ENCODE peak calls at places on chromosomes 13 and 19, in seven cellular contexts. One of them, this sample, is unnamed.

GRCh38 chr19:48121909-48122371 is 11.3 kb upstream of the PLA2G4C start:
- DNase-seq in left ventricle myocardium inferior: no peak
- DNase-seq in psoas muscle: no peak
- DNase-seq in mesothelial cell of epicardium: no peak
- DNase-seq in fibroblast of the aortic adventitia: no peak
- DNase-seq in HFFc6: peak; percentile 40
- DNase-seq in IMR-90: no peak
- DNase-seq in this sample: no peak

GRCh38 chr13:112447761-112448603 is 71.8 kb downstream of the SPACA7 start:
- DNase-seq in fibroblast of the aortic adventitia: no peak
- DNase-seq in mesothelial cell of epicardium: no peak
- DNase-seq in IMR-90: no peak
- DNase-seq in psoas muscle: no peak
- DNase-seq in left ventricle myocardium inferior: no peak
- DNase-seq in HFFc6: no peak
- DNase-seq in this sample: no peak

GRCh38 chr13:44243198-44243852 is 130.3 kb upstream of the SERP2 start:
- DNase-seq in mesothelial cell of epicardium: no peak
- DNase-seq in HFFc6: peak; percentile 3
- DNase-seq in left ventricle myocardium inferior: no peak
- DNase-seq in psoas muscle: peak; percentile 43
- DNase-seq in fibroblast of the aortic adventitia: peak; percentile 57
- DNase-seq in IMR-90: peak; percentile 74
- DNase-seq in this sample: no peak

GRCh38 chr13:48500652-48501197 is 32.2 kb downstream of the RCBTB2 start:
- DNase-seq in left ventricle myocardium inferior: no peak
- DNase-seq in IMR-90: peak; percentile 96
- DNase-seq in psoas muscle: no peak
- DNase-seq in fibroblast of the aortic adventitia: peak; percentile 80
- DNase-seq in mesothelial cell of epicardium: no peak
- DNase-seq in HFFc6: peak; percentile 80
- DNase-seq in this sample: no peak

GRCh38 chr13:95553614-95554385 is 1.3 kb downstream of the CLDN10 start:
- DNase-seq in left ventricle myocardium inferior: no peak
- DNase-seq in mesothelial cell of epicardium: peak; percentile 42
- DNase-seq in HFFc6: no peak
- DNase-seq in IMR-90: no peak
- DNase-seq in psoas muscle: no peak
- DNase-seq in fibroblast of the aortic adventitia: no peak
- DNase-seq in this sample: peak; percentile 36

GRCh38 chr19:58229255-58229639 is 533 bp downstream of the ZNF544 start:
- DNase-seq in left ventricle myocardium inferior: no peak
- DNase-seq in HFFc6: peak; percentile 16
- DNase-seq in mesothelial cell of epicardium: no peak
- DNase-seq in IMR-90: peak; percentile 12
- DNase-seq in fibroblast of the aortic adventitia: peak; percentile 7
- DNase-seq in psoas muscle: no peak
- DNase-seq in this sample: peak; percentile 40

GRCh38 chr19:36213793-36214387 is 575 bp downstream of the ZNF565 start:
- DNase-seq in fibroblast of the aortic adventitia: no peak
- DNase-seq in IMR-90: peak; percentile 45
- DNase-seq in psoas muscle: no peak
- DNase-seq in mesothelial cell of epicardium: peak; percentile 38
- DNase-seq in HFFc6: peak; percentile 24
- DNase-seq in left ventricle myocardium inferior: no peak
- DNase-seq in this sample: no peak

GRCh38 chr13:106530907-106531520 is 4.4 kb downstream of the EFNB2 start:
- DNase-seq in left ventricle myocardium inferior: no peak
- DNase-seq in psoas muscle: no peak
- DNase-seq in IMR-90: no peak
- DNase-seq in fibroblast of the aortic adventitia: no peak
- DNase-seq in mesothelial cell of epicardium: no peak
- DNase-seq in HFFc6: no peak
- DNase-seq in this sample: no peak

GRCh38 chr19:9640956-9641355 is 19.9 kb upstream of the ZNF561 start:
- DNase-seq in left ventricle myocardium inferior: no peak
- DNase-seq in psoas muscle: no peak
- DNase-seq in IMR-90: no peak
- DNase-seq in HFFc6: no peak
- DNase-seq in fibroblast of the aortic adventitia: no peak
- DNase-seq in mesothelial cell of epicardium: no peak
- DNase-seq in this sample: no peak

GRCh38 chr19:41808663-41809566 is 12.5 kb downstream of the CEACAM3 start:
- DNase-seq in psoas muscle: peak; percentile 27
- DNase-seq in fibroblast of the aortic adventitia: no peak
- DNase-seq in HFFc6: no peak
- DNase-seq in IMR-90: no peak
- DNase-seq in mesothelial cell of epicardium: no peak
- DNase-seq in left ventricle myocardium inferior: peak; percentile 31
- DNase-seq in this sample: no peak

GRCh38 chr19:48023518-48023917 is 20.4 kb downstream of the CABP5 start:
- DNase-seq in IMR-90: no peak
- DNase-seq in psoas muscle: no peak
- DNase-seq in HFFc6: no peak
- DNase-seq in mesothelial cell of epicardium: no peak
- DNase-seq in left ventricle myocardium inferior: no peak
- DNase-seq in fibroblast of the aortic adventitia: no peak
- DNase-seq in this sample: no peak

GRCh38 chr19:1170938-1171754 is 2.9 kb downstream of the SBNO2 start:
- DNase-seq in mesothelial cell of epicardium: no peak
- DNase-seq in HFFc6: no peak
- DNase-seq in IMR-90: no peak
- DNase-seq in psoas muscle: no peak
- DNase-seq in fibroblast of the aortic adventitia: no peak
- DNase-seq in left ventricle myocardium inferior: no peak
- DNase-seq in this sample: no peak
- TF ChIP-seq CTCF in mesothelial cell of epicardium: no peak
- TF ChIP-seq CTCF in HFFc6: no peak
- TF ChIP-seq CTCF in IMR-90: no peak
- TF ChIP-seq CTCF in psoas muscle: no peak
- TF ChIP-seq CTCF in fibroblast of the aortic adventitia: no peak
- TF ChIP-seq CTCF in left ventricle myocardium inferior: no peak
- TF ChIP-seq CTCF in this sample: no peak

DNA sequence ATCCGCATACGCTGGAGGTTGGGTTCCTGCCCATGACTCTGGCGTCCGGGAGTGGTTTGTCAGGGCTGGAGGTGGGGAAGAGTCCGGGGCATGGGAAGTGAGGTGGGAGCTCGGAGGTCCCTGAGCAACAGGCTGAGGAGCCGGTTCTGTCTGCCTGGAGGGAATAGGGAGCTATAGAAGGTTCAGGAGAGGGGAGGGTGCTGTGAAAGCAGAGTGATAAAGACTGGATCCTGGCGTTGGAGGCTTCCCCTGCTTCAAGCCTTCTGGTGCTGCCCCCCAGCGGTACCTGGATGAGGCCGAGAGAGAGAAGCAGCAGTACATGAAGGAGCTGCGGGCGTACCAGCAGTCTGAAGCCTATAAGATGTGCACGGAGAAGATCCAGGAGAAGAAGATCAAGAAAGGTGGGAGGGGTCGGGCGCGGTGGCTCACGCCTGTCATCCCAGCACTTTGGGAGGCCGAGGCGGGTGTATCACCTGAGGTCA is 2.6 kb downstream of the HMG20B start:
- DNase-seq in left ventricle myocardium inferior: no peak
- DNase-seq in IMR-90: peak; percentile 16
- DNase-seq in psoas muscle: no peak
- DNase-seq in fibroblast of the aortic adventitia: no peak
- DNase-seq in HFFc6: no peak
- DNase-seq in mesothelial cell of epicardium: no peak
- DNase-seq in this sample: peak; percentile 72
- TF ChIP-seq CTCF in left ventricle myocardium inferior: no peak
- TF ChIP-seq CTCF in IMR-90: peak; percentile 22
- TF ChIP-seq CTCF in psoas muscle: no peak
- TF ChIP-seq CTCF in fibroblast of the aortic adventitia: peak; percentile 36
- TF ChIP-seq CTCF in HFFc6: peak; percentile 54
- TF ChIP-seq CTCF in mesothelial cell of epicardium: no peak
- TF ChIP-seq CTCF in this sample: no peak

GRCh38 chr13:42039457-42039945 is 8.9 kb upstream of the DGKH start:
- DNase-seq in psoas muscle: no peak
- DNase-seq in IMR-90: no peak
- DNase-seq in mesothelial cell of epicardium: no peak
- DNase-seq in left ventricle myocardium inferior: no peak
- DNase-seq in fibroblast of the aortic adventitia: no peak
- DNase-seq in HFFc6: no peak
- DNase-seq in this sample: no peak
- TF ChIP-seq CTCF in psoas muscle: no peak
- TF ChIP-seq CTCF in IMR-90: no peak
- TF ChIP-seq CTCF in mesothelial cell of epicardium: no peak
- TF ChIP-seq CTCF in left ventricle myocardium inferior: no peak
- TF ChIP-seq CTCF in fibroblast of the aortic adventitia: no peak
- TF ChIP-seq CTCF in HFFc6: no peak
- TF ChIP-seq CTCF in this sample: no peak

DNA sequence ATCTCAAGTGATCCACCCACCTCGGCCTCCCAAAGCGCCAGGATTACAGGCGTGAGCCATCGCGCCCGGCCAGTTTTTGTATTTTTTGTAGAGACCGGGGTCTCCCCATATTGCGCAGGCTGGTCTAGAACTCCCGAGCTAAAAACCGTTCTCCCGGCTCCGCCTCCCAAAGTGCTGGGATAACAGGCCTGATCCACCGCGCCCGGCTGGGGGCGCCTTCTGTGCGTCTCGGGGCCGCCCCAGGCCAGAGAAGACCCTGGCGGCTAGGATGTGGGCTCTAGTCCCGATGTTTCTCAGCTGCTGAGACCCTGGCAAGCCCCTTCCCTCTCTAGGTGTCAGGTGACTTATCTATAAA is 3.6 kb downstream of the ARHGAP45 start:
- DNase-seq in HFFc6: no peak
- DNase-seq in psoas muscle: no peak
- DNase-seq in left ventricle myocardium inferior: no peak
- DNase-seq in IMR-90: no peak
- DNase-seq in mesothelial cell of epicardium: no peak
- DNase-seq in fibroblast of the aortic adventitia: no peak
- DNase-seq in this sample: no peak
- TF ChIP-seq CTCF in HFFc6: peak; percentile 31
- TF ChIP-seq CTCF in psoas muscle: no peak
- TF ChIP-seq CTCF in left ventricle myocardium inferior: no peak
- TF ChIP-seq CTCF in IMR-90: peak; percentile 23
- TF ChIP-seq CTCF in mesothelial cell of epicardium: no peak
- TF ChIP-seq CTCF in fibroblast of the aortic adventitia: no peak
- TF ChIP-seq CTCF in this sample: no peak

DNA sequence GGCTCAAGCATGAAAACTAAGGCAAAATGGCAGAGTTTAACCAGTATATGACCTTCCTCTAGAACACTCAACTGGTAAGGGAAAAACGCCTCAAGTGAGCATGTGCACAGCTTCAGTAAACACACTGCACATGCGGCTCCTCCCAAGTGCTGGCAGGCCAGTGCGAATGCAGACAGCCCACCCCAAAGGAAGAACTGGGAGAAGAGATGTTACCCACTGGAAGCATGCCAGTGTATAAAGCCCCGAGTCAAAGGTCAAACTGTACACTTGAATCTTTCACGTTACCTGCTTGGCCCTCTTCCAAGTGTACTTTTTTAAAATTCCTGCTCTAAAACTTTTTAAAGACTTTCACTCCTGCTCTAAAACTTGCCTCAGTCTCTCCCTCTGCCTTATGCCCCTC is 19.2 kb upstream of the RCBTB1 start:
- DNase-seq in IMR-90: no peak
- DNase-seq in HFFc6: no peak
- DNase-seq in left ventricle myocardium inferior: no peak
- DNase-seq in fibroblast of the aortic adventitia: no peak
- DNase-seq in mesothelial cell of epicardium: no peak
- DNase-seq in psoas muscle: no peak
- DNase-seq in this sample: no peak
- TF ChIP-seq CTCF in IMR-90: no peak
- TF ChIP-seq CTCF in HFFc6: no peak
- TF ChIP-seq CTCF in left ventricle myocardium inferior: no peak
- TF ChIP-seq CTCF in fibroblast of the aortic adventitia: no peak
- TF ChIP-seq CTCF in mesothelial cell of epicardium: no peak
- TF ChIP-seq CTCF in psoas muscle: no peak
- TF ChIP-seq CTCF in this sample: no peak

This sample was measured in glutamatergic neuron.